ENCODE peak calls at places on chromosomes 5 and 9, in ten cellular contexts. One of them, this sample, is unnamed.

GRCh38 chr5:137609122-137609521 is 110.0 kb upstream of the SPOCK1 start:
- DNase-seq in astrocyte: peak; percentile 31
- DNase-seq in HFF-Myc: no peak
- DNase-seq in lung: peak; percentile 15
- DNase-seq in tibial nerve: no peak
- DNase-seq in fibroblast of pulmonary artery: no peak
- DNase-seq in upper lobe of right lung: no peak
- DNase-seq in effector memory CD4-positive, alpha-beta T cell: no peak
- DNase-seq in pancreas: no peak
- DNase-seq in HL-60: no peak
- DNase-seq in this sample: peak; percentile 63

GRCh38 chr5:126263567-126264173 is 159.5 kb upstream of the GRAMD2B start:
- DNase-seq in astrocyte: no peak
- DNase-seq in HFF-Myc: no peak
- DNase-seq in lung: no peak
- DNase-seq in tibial nerve: no peak
- DNase-seq in fibroblast of pulmonary artery: no peak
- DNase-seq in upper lobe of right lung: no peak
- DNase-seq in effector memory CD4-positive, alpha-beta T cell: no peak
- DNase-seq in pancreas: no peak
- DNase-seq in HL-60: no peak
- DNase-seq in this sample: no peak

GRCh38 chr9:86434039-86434726 is 80.0 kb upstream of the TUT7 start:
- DNase-seq in astrocyte: peak; percentile 88
- DNase-seq in HFF-Myc: peak; percentile 64
- DNase-seq in lung: no peak
- DNase-seq in tibial nerve: no peak
- DNase-seq in fibroblast of pulmonary artery: peak; percentile 85
- DNase-seq in upper lobe of right lung: no peak
- DNase-seq in effector memory CD4-positive, alpha-beta T cell: no peak
- DNase-seq in pancreas: no peak
- DNase-seq in HL-60: peak; percentile 18
- DNase-seq in this sample: peak; percentile 67

GRCh38 chr5:112737088-112737471 is 605 bp upstream of the APC start:
- DNase-seq in astrocyte: no peak
- DNase-seq in HFF-Myc: no peak
- DNase-seq in lung: no peak
- DNase-seq in tibial nerve: no peak
- DNase-seq in fibroblast of pulmonary artery: no peak
- DNase-seq in upper lobe of right lung: no peak
- DNase-seq in effector memory CD4-positive, alpha-beta T cell: no peak
- DNase-seq in pancreas: no peak
- DNase-seq in HL-60: no peak
- DNase-seq in this sample: no peak

GRCh38 chr5:80406980-80407734 is 707 bp upstream of the ZFYVE16 start:
- DNase-seq in astrocyte: no peak
- DNase-seq in HFF-Myc: no peak
- DNase-seq in lung: no peak
- DNase-seq in tibial nerve: no peak
- DNase-seq in fibroblast of pulmonary artery: peak; percentile 4
- DNase-seq in upper lobe of right lung: peak; percentile 71
- DNase-seq in effector memory CD4-positive, alpha-beta T cell: no peak
- DNase-seq in pancreas: peak; percentile 25
- DNase-seq in HL-60: no peak
- DNase-seq in this sample: peak; percentile 26

GRCh38 chr5:8097146-8097545 is 228.2 kb downstream of the MTRR start:
- DNase-seq in astrocyte: no peak
- DNase-seq in HFF-Myc: no peak
- DNase-seq in lung: no peak
- DNase-seq in tibial nerve: no peak
- DNase-seq in fibroblast of pulmonary artery: no peak
- DNase-seq in upper lobe of right lung: no peak
- DNase-seq in effector memory CD4-positive, alpha-beta T cell: no peak
- DNase-seq in pancreas: no peak
- DNase-seq in HL-60: no peak
- DNase-seq in this sample: no peak

GRCh38 chr5:440413-441180 is 2.4 kb upstream of the EXOC3 start:
- DNase-seq in astrocyte: no peak
- DNase-seq in HFF-Myc: no peak
- DNase-seq in lung: no peak
- DNase-seq in tibial nerve: no peak
- DNase-seq in fibroblast of pulmonary artery: no peak
- DNase-seq in upper lobe of right lung: no peak
- DNase-seq in effector memory CD4-positive, alpha-beta T cell: no peak
- DNase-seq in pancreas: no peak
- DNase-seq in HL-60: peak; percentile 78
- DNase-seq in this sample: no peak

GRCh38 chr5:71873202-71873601 is 154.1 kb downstream of the CARTPT start:
- DNase-seq in astrocyte: no peak
- DNase-seq in HFF-Myc: no peak
- DNase-seq in lung: no peak
- DNase-seq in tibial nerve: no peak
- DNase-seq in fibroblast of pulmonary artery: no peak
- DNase-seq in upper lobe of right lung: no peak
- DNase-seq in effector memory CD4-positive, alpha-beta T cell: no peak
- DNase-seq in pancreas: no peak
- DNase-seq in HL-60: no peak
- DNase-seq in this sample: no peak

GRCh38 chr9:89975586-89975985 is 370.8 kb downstream of the GADD45G start:
- DNase-seq in astrocyte: no peak
- DNase-seq in HFF-Myc: no peak
- DNase-seq in lung: no peak
- DNase-seq in tibial nerve: no peak
- DNase-seq in fibroblast of pulmonary artery: no peak
- DNase-seq in upper lobe of right lung: no peak
- DNase-seq in effector memory CD4-positive, alpha-beta T cell: no peak
- DNase-seq in pancreas: no peak
- DNase-seq in HL-60: no peak
- DNase-seq in this sample: no peak

GRCh38 chr5:75933489-75933888 is 149.7 kb upstream of the SV2C start:
- DNase-seq in astrocyte: no peak
- DNase-seq in HFF-Myc: no peak
- DNase-seq in lung: no peak
- DNase-seq in tibial nerve: no peak
- DNase-seq in fibroblast of pulmonary artery: no peak
- DNase-seq in upper lobe of right lung: no peak
- DNase-seq in effector memory CD4-positive, alpha-beta T cell: no peak
- DNase-seq in pancreas: no peak
- DNase-seq in HL-60: no peak
- DNase-seq in this sample: no peak

GRCh38 chr9:93346240-93347112 is 105.0 kb upstream of the FAM120A start:
- DNase-seq in astrocyte: peak; percentile 1
- DNase-seq in HFF-Myc: no peak
- DNase-seq in lung: no peak
- DNase-seq in tibial nerve: no peak
- DNase-seq in fibroblast of pulmonary artery: no peak
- DNase-seq in upper lobe of right lung: peak; percentile 71
- DNase-seq in effector memory CD4-positive, alpha-beta T cell: no peak
- DNase-seq in pancreas: no peak
- DNase-seq in HL-60: no peak
- DNase-seq in this sample: no peak

GRCh38 chr5:108950276-108950675 is 202.6 kb downstream of the FER start:
- DNase-seq in astrocyte: no peak
- DNase-seq in HFF-Myc: no peak
- DNase-seq in lung: no peak
- DNase-seq in tibial nerve: no peak
- DNase-seq in fibroblast of pulmonary artery: no peak
- DNase-seq in upper lobe of right lung: no peak
- DNase-seq in effector memory CD4-positive, alpha-beta T cell: no peak
- DNase-seq in pancreas: no peak
- DNase-seq in HL-60: no peak
- DNase-seq in this sample: no peak

GRCh38 chr9:69496803-69497450 is 171.9 kb downstream of the ENTREP1 start:
- DNase-seq in astrocyte: no peak
- DNase-seq in HFF-Myc: peak; percentile 0
- DNase-seq in lung: no peak
- DNase-seq in tibial nerve: no peak
- DNase-seq in fibroblast of pulmonary artery: no peak
- DNase-seq in upper lobe of right lung: no peak
- DNase-seq in effector memory CD4-positive, alpha-beta T cell: no peak
- DNase-seq in pancreas: no peak
- DNase-seq in HL-60: no peak
- DNase-seq in this sample: no peak

GRCh38 chr9:107712390-107712789 is 222.8 kb upstream of the KLF4 start:
- DNase-seq in astrocyte: peak; percentile 88
- DNase-seq in HFF-Myc: peak; percentile 60
- DNase-seq in lung: no peak
- DNase-seq in tibial nerve: no peak
- DNase-seq in fibroblast of pulmonary artery: peak; percentile 59
- DNase-seq in upper lobe of right lung: no peak
- DNase-seq in effector memory CD4-positive, alpha-beta T cell: no peak
- DNase-seq in pancreas: no peak
- DNase-seq in HL-60: peak; percentile 74
- DNase-seq in this sample: peak; percentile 26

GRCh38 chr5:15717002-15717401 is 217.0 kb downstream of the FBXL7 start:
- DNase-seq in astrocyte: peak; percentile 60
- DNase-seq in HFF-Myc: no peak
- DNase-seq in lung: no peak
- DNase-seq in tibial nerve: no peak
- DNase-seq in fibroblast of pulmonary artery: peak; percentile 21
- DNase-seq in upper lobe of right lung: no peak
- DNase-seq in effector memory CD4-positive, alpha-beta T cell: no peak
- DNase-seq in pancreas: no peak
- DNase-seq in HL-60: no peak
- DNase-seq in this sample: no peak

GRCh38 chr5:154478224-154478565 is at the start of gene HAND1:
- DNase-seq in astrocyte: no peak
- DNase-seq in HFF-Myc: no peak
- DNase-seq in lung: peak; percentile 49
- DNase-seq in tibial nerve: no peak
- DNase-seq in fibroblast of pulmonary artery: no peak
- DNase-seq in upper lobe of right lung: peak; percentile 69
- DNase-seq in effector memory CD4-positive, alpha-beta T cell: no peak
- DNase-seq in pancreas: peak; percentile 61
- DNase-seq in HL-60: no peak
- DNase-seq in this sample: no peak

GRCh38 chr9:114761515-114761914 is 44.3 kb downstream of the TNFSF15 start:
- DNase-seq in astrocyte: no peak
- DNase-seq in HFF-Myc: no peak
- DNase-seq in lung: no peak
- DNase-seq in tibial nerve: no peak
- DNase-seq in fibroblast of pulmonary artery: no peak
- DNase-seq in upper lobe of right lung: no peak
- DNase-seq in effector memory CD4-positive, alpha-beta T cell: no peak
- DNase-seq in pancreas: no peak
- DNase-seq in HL-60: no peak
- DNase-seq in this sample: no peak

GRCh38 chr5:133859073-133859472 is 109.4 kb downstream of the C5orf15 start:
- DNase-seq in astrocyte: no peak
- DNase-seq in HFF-Myc: no peak
- DNase-seq in lung: no peak
- DNase-seq in tibial nerve: no peak
- DNase-seq in fibroblast of pulmonary artery: no peak
- DNase-seq in upper lobe of right lung: peak; percentile 16
- DNase-seq in effector memory CD4-positive, alpha-beta T cell: no peak
- DNase-seq in pancreas: no peak
- DNase-seq in HL-60: no peak
- DNase-seq in this sample: no peak

GRCh38 chr9:38363589-38363925 is 28.9 kb upstream of the ALDH1B1 start:
- DNase-seq in astrocyte: no peak
- DNase-seq in HFF-Myc: no peak
- DNase-seq in lung: no peak
- DNase-seq in tibial nerve: no peak
- DNase-seq in fibroblast of pulmonary artery: no peak
- DNase-seq in upper lobe of right lung: no peak
- DNase-seq in effector memory CD4-positive, alpha-beta T cell: no peak
- DNase-seq in pancreas: no peak
- DNase-seq in HL-60: no peak
- DNase-seq in this sample: no peak
- H3K4me3 ChIP-seq in astrocyte: no peak overlapping the region
- H3K4me3 ChIP-seq in HFF-Myc: no peak overlapping the region
- H3K4me3 ChIP-seq in lung: no peak overlapping the region
- H3K4me3 ChIP-seq in tibial nerve: no peak overlapping the region
- H3K4me3 ChIP-seq in fibroblast of pulmonary artery: no peak overlapping the region
- H3K4me3 ChIP-seq in upper lobe of right lung: no peak overlapping the region
- H3K4me3 ChIP-seq in effector memory CD4-positive, alpha-beta T cell: no peak overlapping the region
- H3K4me3 ChIP-seq in pancreas: no peak overlapping the region
- H3K4me3 ChIP-seq in HL-60: no peak overlapping the region
- H3K4me3 ChIP-seq in this sample: no peak overlapping the region

GRCh38 chr5:161847896-161848510 is at the start of gene GABRA1:
- DNase-seq in astrocyte: no peak
- DNase-seq in HFF-Myc: no peak
- DNase-seq in lung: no peak
- DNase-seq in tibial nerve: no peak
- DNase-seq in fibroblast of pulmonary artery: no peak
- DNase-seq in upper lobe of right lung: no peak
- DNase-seq in effector memory CD4-positive, alpha-beta T cell: no peak
- DNase-seq in pancreas: no peak
- DNase-seq in HL-60: no peak
- DNase-seq in this sample: no peak
- H3K4me3 ChIP-seq in astrocyte: no peak within 1 kb of the TSS
- H3K4me3 ChIP-seq in HFF-Myc: no peak within 1 kb of the TSS
- H3K4me3 ChIP-seq in lung: no peak within 1 kb of the TSS
- H3K4me3 ChIP-seq in tibial nerve: peak within 1 kb of the TSS; percentile 28
- H3K4me3 ChIP-seq in fibroblast of pulmonary artery: no peak within 1 kb of the TSS
- H3K4me3 ChIP-seq in upper lobe of right lung: no peak within 1 kb of the TSS
- H3K4me3 ChIP-seq in effector memory CD4-positive, alpha-beta T cell: no peak within 1 kb of the TSS
- H3K4me3 ChIP-seq in pancreas: no peak within 1 kb of the TSS
- H3K4me3 ChIP-seq in HL-60: no peak within 1 kb of the TSS
- H3K4me3 ChIP-seq in this sample: no peak within 1 kb of the TSS

DNA sequence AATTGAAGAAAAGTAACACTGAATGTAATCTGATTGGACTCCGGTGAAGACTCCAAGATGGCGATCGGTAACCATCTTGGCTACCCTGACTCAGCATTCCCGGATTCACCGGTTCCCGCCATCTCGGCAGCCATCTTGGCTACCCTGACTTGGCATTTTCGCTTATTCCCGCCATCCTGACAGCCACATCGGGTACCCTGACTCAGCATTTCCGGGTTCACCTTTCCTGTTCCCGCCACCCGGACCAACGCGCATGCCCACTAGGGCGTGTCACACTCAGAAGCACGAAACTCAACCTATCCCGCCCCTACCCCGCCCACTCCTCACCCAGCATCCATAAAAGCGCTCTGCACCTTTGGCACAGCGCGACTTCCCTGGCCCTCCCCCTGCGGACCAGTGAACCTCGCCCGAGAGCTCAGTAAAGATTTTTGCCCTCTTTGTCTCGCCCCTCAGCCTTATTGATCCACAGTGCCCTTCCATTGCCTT is 17.2 kb downstream of the SPTLC1 start:
- DNase-seq in astrocyte: peak; percentile 73
- DNase-seq in HFF-Myc: no peak
- DNase-seq in lung: peak; percentile 57
- DNase-seq in tibial nerve: peak; percentile 38
- DNase-seq in fibroblast of pulmonary artery: peak; percentile 71
- DNase-seq in upper lobe of right lung: peak; percentile 88
- DNase-seq in effector memory CD4-positive, alpha-beta T cell: peak; percentile 26
- DNase-seq in pancreas: peak; percentile 95
- DNase-seq in HL-60: no peak
- DNase-seq in this sample: peak; percentile 15
- H3K4me3 ChIP-seq in astrocyte: no peak overlapping the region
- H3K4me3 ChIP-seq in HFF-Myc: no peak overlapping the region
- H3K4me3 ChIP-seq in lung: peak overlapping the region; percentile 9
- H3K4me3 ChIP-seq in tibial nerve: peak overlapping the region; percentile 17
- H3K4me3 ChIP-seq in fibroblast of pulmonary artery: peak overlapping the region; percentile 8
- H3K4me3 ChIP-seq in upper lobe of right lung: peak overlapping the region; percentile 23
- H3K4me3 ChIP-seq in effector memory CD4-positive, alpha-beta T cell: no peak overlapping the region
- H3K4me3 ChIP-seq in pancreas: no peak overlapping the region
- H3K4me3 ChIP-seq in HL-60: no peak overlapping the region
- H3K4me3 ChIP-seq in this sample: peak overlapping the region; percentile 9

GRCh38 chr9:96620155-96620514 is 492 bp upstream of the CDC14B start:
- DNase-seq in astrocyte: no peak
- DNase-seq in HFF-Myc: no peak
- DNase-seq in lung: no peak
- DNase-seq in tibial nerve: no peak
- DNase-seq in fibroblast of pulmonary artery: no peak
- DNase-seq in upper lobe of right lung: no peak
- DNase-seq in effector memory CD4-positive, alpha-beta T cell: no peak
- DNase-seq in pancreas: no peak
- DNase-seq in HL-60: no peak
- DNase-seq in this sample: no peak
- H3K4me3 ChIP-seq in astrocyte: peak overlapping the region; percentile 60
- H3K4me3 ChIP-seq in HFF-Myc: peak overlapping the region; percentile 48
- H3K4me3 ChIP-seq in lung: no peak overlapping the region
- H3K4me3 ChIP-seq in tibial nerve: peak overlapping the region; percentile 71
- H3K4me3 ChIP-seq in fibroblast of pulmonary artery: peak overlapping the region; percentile 58
- H3K4me3 ChIP-seq in upper lobe of right lung: peak overlapping the region; percentile 59
- H3K4me3 ChIP-seq in effector memory CD4-positive, alpha-beta T cell: peak overlapping the region; percentile 42
- H3K4me3 ChIP-seq in pancreas: peak overlapping the region; percentile 55
- H3K4me3 ChIP-seq in HL-60: no peak overlapping the region
- H3K4me3 ChIP-seq in this sample: peak overlapping the region; percentile 73

This sample was measured in skeletal muscle cell.